ENCODE peak calls at places on chromosomes 11 and 22, in five cellular contexts. H, N, W, T and L are unnamed samples. For H3K36me3, the result is how much of the 10 kb centered on the place peaks cover.

GRCh38 chr11:47233989-47234668 is 14.5 kb downstream of the ACP2 start:
- DNase-seq in H (peak), N (no peak), W (peak), T (no peak), L (peak)

GRCh38 chr11:107969219-107969618 is 39.5 kb upstream of the CUL5 start:
- DNase-seq in H (peak), N (no peak), W (no peak), T (no peak), L (no peak)

GRCh38 chr11:58222730-58223129 is 6.0 kb downstream of the OR10Q1 start:
- DNase-seq in H (peak), N (no peak), W (no peak), T (no peak), L (no peak)

GRCh38 chr11:10666556-10666955 is 27.0 kb downstream of the IRAG1 start:
- DNase-seq in H (peak), N (no peak), W (no peak), T (no peak), L (no peak)

GRCh38 chr11:67287355-67288197 is 1.5 kb upstream of the ANKRD13D start:
- DNase-seq in H (no peak), N (no peak), W (no peak), T (no peak), L (no peak)

GRCh38 chr11:102592634-102593581 is 32.2 kb downstream of the MMP20 start:
- DNase-seq in H (peak), N (no peak), W (no peak), T (no peak), L (no peak)

GRCh38 chr11:13720940-13721339 is 52.5 kb downstream of the FAR1 start:
- DNase-seq in H (peak), N (no peak), W (no peak), T (no peak), L (no peak)

GRCh38 chr11:73218106-73218829 is at the start of gene P2RY2:
- DNase-seq in H (peak), N (peak), W (peak), T (peak), L (peak)

GRCh38 chr11:84855846-84856245 is 771.3 kb downstream of the DLG2 start:
- DNase-seq in H (peak), N (no peak), W (no peak), T (no peak), L (no peak)

GRCh38 chr11:75237050-75237449 is 3.5 kb upstream of the TPBGL start:
- DNase-seq in H (no peak), N (no peak), W (no peak), T (no peak), L (no peak)

GRCh38 chr11:75576445-75577049 is 14.5 kb downstream of the SERPINH1 start:
- DNase-seq in H (peak), N (peak), W (no peak), T (no peak), L (no peak)

GRCh38 chr11:16280256-16280682 is 76.1 kb downstream of the SOX6 start:
- DNase-seq in H (no peak), N (no peak), W (peak), T (no peak), L (peak)

GRCh38 chr11:19200410-19201201 is 1.2 kb downstream of the CSRP3 start:
- DNase-seq in H (peak), N (no peak), W (peak), T (no peak), L (no peak)

GRCh38 chr11:114280696-114281095 is 15.5 kb upstream of the NNMT start:
- DNase-seq in H (peak), N (peak), W (peak), T (peak), L (peak)

GRCh38 chr11:27913650-27914049 is 194.3 kb downstream of the KIF18A start:
- DNase-seq in H (peak), N (no peak), W (no peak), T (no peak), L (no peak)

GRCh38 chr11:11776714-11777113 is 65.1 kb upstream of the USP47 start:
- DNase-seq in H (no peak), N (no peak), W (no peak), T (no peak), L (no peak)

GRCh38 chr11:75474878-75475766 is 42.1 kb upstream of the KLHL35 start:
- DNase-seq in H (peak), N (no peak), W (peak), T (peak), L (peak)

GRCh38 chr22:20033045-20033706 is 12.3 kb downstream of the TANGO2 start:
- DNase-seq in H (no peak), N (no peak), W (peak), T (no peak), L (peak)

GRCh38 chr11:2097356-2097997 is 41.7 kb downstream of the IGF2 start:
- DNase-seq in H (peak), N (peak), W (peak), T (peak), L (peak)

GRCh38 chr22:42389137-42389536 is 43.1 kb downstream of the NFAM1 start:
- DNase-seq in H (no peak), N (no peak), W (no peak), T (no peak), L (no peak)

GRCh38 chr11:76792505-76793264 is 9.5 kb downstream of the TSKU start:
- DNase-seq in H (no peak), N (no peak), W (no peak), T (no peak), L (no peak)

GRCh38 chr11:109133159-109133558 is 288.8 kb upstream of the C11orf87 start:
- DNase-seq in H (no peak), N (no peak), W (no peak), T (no peak), L (no peak)

GRCh38 chr11:27459191-27459590 is 13.4 kb downstream of the LGR4 start:
- DNase-seq in H (no peak), N (no peak), W (no peak), T (no peak), L (no peak)

GRCh38 chr11:721347-721912 is 15.4 kb downstream of the EPS8L2 start:
- DNase-seq in H (no peak), N (no peak), W (no peak), T (no peak), L (no peak)

GRCh38 chr11:844693-845644 is 2.3 kb downstream of the TSPAN4 start:
- DNase-seq in H (peak), N (peak), W (peak), T (peak), L (peak)

GRCh38 chr22:20463324-20464095 is 25.9 kb upstream of the SCARF2 start:
- DNase-seq in H (no peak), N (no peak), W (peak), T (no peak), L (no peak)

GRCh38 chr11:85756401-85757200 is 54.3 kb downstream of the SYTL2 start:
- DNase-seq in H (no peak), N (no peak), W (no peak), T (no peak), L (no peak)

GRCh38 chr11:133835258-133836075 is 9.8 kb downstream of the SPATA19 start:
- DNase-seq in H (peak), N (peak), W (no peak), T (peak), L (no peak)

GRCh38 chr11:17446482-17446881 is 30.2 kb downstream of the ABCC8 start:
- DNase-seq in H (no peak), N (no peak), W (no peak), T (no peak), L (no peak)

GRCh38 chr11:44623321-44623715 is 57.9 kb downstream of the CD82 start:
- DNase-seq in H (no peak), N (peak), W (peak), T (no peak), L (peak)

GRCh38 chr11:80144932-80145612 is 704.2 kb upstream of the TENM4 start:
- DNase-seq in H (no peak), N (no peak), W (no peak), T (no peak), L (no peak)

DNA sequence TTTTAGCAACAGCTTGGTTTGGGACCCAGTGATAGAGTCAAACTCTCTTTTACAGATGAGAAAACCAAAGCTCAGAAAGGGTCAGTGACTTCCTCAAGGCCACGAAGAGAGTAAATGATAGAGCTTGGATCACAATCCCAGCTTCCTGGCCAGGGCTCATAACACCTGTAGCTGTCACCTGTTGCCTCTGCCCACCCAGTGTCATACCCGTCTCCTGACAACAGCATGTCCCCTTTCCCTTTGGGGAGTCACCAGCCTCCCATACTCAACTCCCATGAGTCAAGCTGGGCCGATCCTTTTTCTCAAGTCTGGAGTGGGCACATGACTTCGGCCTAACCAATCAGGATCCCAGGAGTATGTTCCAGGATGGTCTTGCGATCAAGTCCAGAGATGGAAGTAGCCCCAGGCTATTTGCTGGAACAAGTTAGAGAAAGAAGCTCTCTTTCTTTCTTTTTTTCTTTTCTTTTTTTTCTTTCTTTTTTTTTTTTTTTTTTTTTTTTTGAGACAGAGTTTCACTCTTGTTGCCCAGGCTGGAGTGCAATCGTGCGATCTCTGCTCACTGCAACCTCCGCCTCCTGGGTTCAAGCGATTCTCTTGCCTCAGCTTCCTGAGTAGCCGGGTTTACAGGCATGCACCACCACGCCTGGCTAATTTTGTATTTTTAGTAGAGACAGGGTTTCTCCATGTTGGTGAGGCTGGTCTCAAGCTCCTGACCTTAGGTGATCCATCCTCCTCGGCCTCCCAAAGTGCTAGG is 27.8 kb upstream of the MYH9 start:
- DNase-seq in H (peak), N (no peak), W (no peak), T (no peak), L (no peak)
- H3K4me3 ChIP-seq in H (no peak), N (no peak), W (no peak), T (no peak), L (no peak)

DNA sequence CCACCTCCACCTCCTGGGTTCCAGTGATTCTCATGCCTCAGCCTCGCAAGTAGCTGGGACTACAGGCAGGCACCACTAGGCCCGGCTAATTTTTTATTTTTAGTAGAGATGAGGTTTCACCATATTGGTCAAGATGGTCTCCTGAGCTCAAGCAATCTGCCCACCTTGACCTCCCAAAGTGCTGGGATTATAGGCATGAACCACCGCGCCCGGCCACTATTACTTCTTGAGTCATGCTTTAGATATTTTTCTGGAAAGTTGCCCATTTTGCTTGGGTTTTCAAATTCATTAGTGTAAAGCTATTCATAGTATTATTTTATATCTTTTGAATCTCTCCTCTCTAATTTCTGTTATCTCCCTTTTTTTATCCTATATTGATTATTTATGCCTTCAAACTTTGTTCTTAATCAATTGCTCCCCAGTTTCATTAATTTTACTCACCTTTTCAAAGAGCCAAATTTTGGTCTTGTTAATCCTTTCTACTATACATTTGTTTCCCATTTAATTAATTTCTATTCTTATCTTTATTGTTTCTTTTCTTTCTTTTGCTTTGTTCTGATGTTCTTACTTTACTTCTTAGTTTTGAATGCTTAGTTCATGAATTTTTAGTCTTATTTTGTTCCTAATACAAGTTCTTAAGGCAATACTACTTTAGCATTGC is 10.3 kb upstream of the RAC2 start:
- DNase-seq in H (peak), N (no peak), W (no peak), T (no peak), L (no peak)
- H3K27ac ChIP-seq in H (no peak), N (no peak), W (no peak), T (no peak), L (no peak)

GRCh38 chr11:61367406-61367805 is 5.2 kb downstream of the TMEM138 start:
- DNase-seq in H (no peak), N (no peak), W (no peak), T (no peak), L (no peak)
- H3K36me3 ChIP-seq in H (under half), N (under half), W (half or more), T (under half), L (under half)

GRCh38 chr22:30219049-30219448 is 27.5 kb downstream of the LIF start:
- DNase-seq in H (no peak), N (no peak), W (no peak), T (no peak), L (no peak)
- H3K4me3 ChIP-seq in H (no peak), N (no peak), W (no peak), T (no peak), L (no peak)

DNA sequence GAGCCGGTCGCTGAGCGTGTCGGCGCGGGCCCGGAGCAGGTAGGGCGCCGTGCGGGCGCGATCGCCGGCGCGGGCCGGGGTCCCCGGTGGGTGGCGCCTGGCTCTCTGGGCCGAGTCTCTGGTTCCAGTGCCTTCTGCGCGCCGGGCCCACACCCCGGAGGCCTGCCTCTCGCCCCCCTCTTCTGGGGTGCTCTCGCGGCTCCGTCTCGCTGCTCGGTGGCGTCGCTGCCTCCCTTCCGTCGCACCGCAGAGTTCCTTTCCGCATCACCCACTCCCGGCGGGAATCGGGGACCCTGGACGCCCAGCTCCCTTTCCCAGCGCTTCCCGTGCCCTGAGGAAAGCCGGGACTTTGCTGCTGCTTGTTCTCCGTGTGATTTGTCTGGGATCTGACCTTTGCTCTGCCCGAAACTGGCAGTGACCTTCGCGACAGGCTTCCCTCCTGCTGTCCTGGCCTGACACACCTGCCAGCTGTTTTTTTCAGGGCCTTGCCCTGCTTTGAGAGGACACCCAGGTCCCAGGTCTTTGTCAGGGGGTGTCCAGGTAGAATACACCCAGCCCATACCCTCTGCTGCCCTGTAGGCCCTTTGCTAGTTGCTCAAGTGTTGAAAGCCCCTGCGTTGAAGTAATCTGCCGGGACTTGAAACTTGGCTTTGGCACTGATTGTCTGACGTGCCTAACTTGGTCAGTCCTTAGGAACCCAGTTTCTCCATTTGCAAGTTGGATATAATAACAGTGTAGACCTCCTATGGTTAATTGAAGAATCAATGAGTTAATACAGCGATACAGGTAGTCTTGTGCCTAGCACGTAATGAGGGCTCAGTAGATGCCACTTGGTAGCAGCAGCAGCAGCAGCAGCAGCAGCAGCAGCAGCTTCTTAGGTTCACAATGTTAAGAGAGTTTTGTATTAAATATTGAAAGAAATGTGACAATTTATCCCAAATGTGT is 791 bp downstream of the FDX1 start:
- DNase-seq in H (peak), N (peak), W (peak), T (no peak), L (peak)
- H3K27ac ChIP-seq in H (peak), N (peak), W (peak), T (peak), L (peak)

DNA sequence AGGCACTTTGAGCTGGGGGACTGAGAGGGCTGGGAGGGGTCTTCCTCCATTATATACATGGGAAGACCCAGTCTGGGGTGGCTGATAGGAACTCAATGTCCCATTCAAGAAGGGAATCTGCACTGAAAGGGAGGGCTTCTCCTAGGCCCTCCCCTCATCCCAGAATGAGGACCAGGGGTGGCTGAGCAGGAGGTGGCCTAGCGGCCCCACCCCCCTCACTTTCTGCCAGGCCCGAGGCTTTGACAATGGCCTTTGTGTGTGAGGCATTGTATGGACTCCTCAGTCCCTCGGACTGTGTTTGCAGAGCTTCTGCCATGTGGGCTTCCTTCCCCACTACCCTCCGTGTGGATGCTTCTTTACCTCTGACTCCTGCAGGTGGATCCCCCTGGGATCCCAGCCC is 65.7 kb downstream of the NECTIN1 start:
- DNase-seq in H (no peak), N (no peak), W (no peak), T (no peak), L (no peak)
- H3K36me3 ChIP-seq in H (under half), N (under half), W (under half), T (under half), L (under half)